ENCODE peak calls at places on chromosome 6, in nine cellular contexts. J, O, D, Z, L, N, H, M and G are unnamed samples.

GRCh38 chr6:41536884-41537347 is 9.3 kb upstream of the FOXP4 start:
- DNase-seq in J (no peak), O (peak), D (no peak), Z (no peak), L (no peak), N (no peak), H (no peak), M (peak), G (no peak)

GRCh38 chr6:8481727-8482126 is 46.4 kb upstream of the SLC35B3 start:
- DNase-seq in J (peak), O (peak), D (no peak), Z (no peak), L (no peak), N (peak), H (no peak), M (peak), G (no peak)

GRCh38 chr6:3102875-3103274 is 15.6 kb upstream of the BPHL start:
- DNase-seq in J (no peak), O (no peak), D (no peak), Z (no peak), L (no peak), N (no peak), H (no peak), M (no peak), G (no peak)

GRCh38 chr6:166627875-166628849 is 1.1 kb upstream of the RPS6KA2 start:
- DNase-seq in J (peak), O (peak), D (no peak), Z (peak), L (peak), N (peak), H (peak), M (peak), G (no peak)

GRCh38 chr6:112331306-112331705 is 15.8 kb upstream of the RFPL4B start:
- DNase-seq in J (no peak), O (peak), D (no peak), Z (no peak), L (no peak), N (no peak), H (no peak), M (no peak), G (no peak)

GRCh38 chr6:80544500-80545055 is 438.1 kb downstream of the BCKDHB start:
- DNase-seq in J (no peak), O (peak), D (no peak), Z (no peak), L (no peak), N (no peak), H (no peak), M (peak), G (no peak)

GRCh38 chr6:34381086-34381485 is 11.4 kb downstream of the NUDT3 start:
- DNase-seq in J (no peak), O (peak), D (no peak), Z (no peak), L (no peak), N (no peak), H (no peak), M (no peak), G (no peak)

GRCh38 chr6:138371720-138372119 is 6.0 kb upstream of the SMIM28 start:
- DNase-seq in J (peak), O (peak), D (no peak), Z (no peak), L (no peak), N (no peak), H (no peak), M (peak), G (no peak)

GRCh38 chr6:116221067-116221466 is 32.8 kb downstream of the TSPYL4 start:
- DNase-seq in J (no peak), O (peak), D (no peak), Z (no peak), L (no peak), N (no peak), H (no peak), M (no peak), G (no peak)

GRCh38 chr6:71299541-71300470 is 11.2 kb downstream of the OGFRL1 start:
- DNase-seq in J (no peak), O (peak), D (no peak), Z (no peak), L (no peak), N (no peak), H (no peak), M (no peak), G (no peak)